ENCODE peak calls at places on chromosomes 7 and 10, in seven cellular contexts. J is upper lobe of right lung, S is glutamatergic neuron, U is Caco-2, Z is mucosa of descending colon, W is stomach, Q is astrocyte. X is an unnamed sample.

GRCh38 chr7:112086496-112087254 is 119.5 kb downstream of the DOCK4 start:
- DNase-seq in Q (no peak), S (no peak), U (no peak), W (no peak), Z (no peak), J (no peak), X (no peak)

GRCh38 chr7:98294798-98295382 is 13.4 kb downstream of the BRI3 start:
- DNase-seq in U (peak; percentile 82), Q (no peak), J (peak; percentile 77), S (peak; percentile 90), W (peak; percentile 78), Z (peak; percentile 80), X (peak; percentile 72)

GRCh38 chr10:71270301-71270777 is 48.7 kb upstream of the SLC29A3 start:
- DNase-seq in Z (no peak), J (no peak), Q (peak; percentile 70), S (peak; percentile 74), W (peak; percentile 63), U (peak; percentile 80), X (peak; percentile 72)

GRCh38 chr7:111752022-111752582 is 189.8 kb upstream of the IMMP2L start:
- DNase-seq in J (peak; percentile 73), S (peak; percentile 83), U (peak; percentile 60), Z (peak; percentile 61), Q (no peak), W (peak; percentile 43), X (peak; percentile 75)

GRCh38 chr7:123372368-123372767 is 162.0 kb downstream of the IQUB start:
- DNase-seq in Z (no peak), S (no peak), W (no peak), Q (no peak), J (no peak), U (no peak), X (no peak)

GRCh38 chr10:101089520-101090299 is 27.9 kb downstream of the KAZALD1 start:
- DNase-seq in W (no peak), S (no peak), U (no peak), Z (no peak), J (no peak), Q (no peak), X (no peak)

GRCh38 chr10:132496360-132497082 is 41.1 kb upstream of the INPP5A start:
- DNase-seq in J (no peak), W (no peak), S (no peak), U (no peak), Z (no peak), Q (no peak), X (no peak)

GRCh38 chr10:130362308-130362761 is 226.1 kb downstream of the GLRX3 start:
- DNase-seq in Z (no peak), Q (no peak), U (no peak), W (no peak), S (no peak), J (no peak), X (no peak)

GRCh38 chr10:501596-501995 is 187.9 kb downstream of the DIP2C start:
- DNase-seq in S (no peak), J (peak; percentile 51), U (peak; percentile 11), W (peak; percentile 62), Z (no peak), Q (no peak), X (peak; percentile 87)

GRCh38 chr7:6157685-6158423 is 114.6 kb downstream of the CYTH3 start:
- DNase-seq in W (no peak), S (no peak), U (no peak), Z (no peak), J (peak; percentile 64), Q (no peak), X (no peak)

GRCh38 chr10:87829986-87830732 is 12.1 kb upstream of the ATAD1 start:
- DNase-seq in J (no peak), Q (no peak), W (no peak), Z (no peak), U (no peak), S (no peak), X (no peak)

GRCh38 chr10:11145498-11145855 is 127.8 kb downstream of the CELF2 start:
- DNase-seq in U (no peak), J (no peak), S (no peak), W (peak; percentile 39), Z (peak; percentile 45), Q (no peak), X (no peak)

GRCh38 chr10:31749981-31750850 is 178.4 kb downstream of the ARHGAP12 start:
- DNase-seq in U (peak; percentile 34), Q (peak; percentile 37), Z (peak; percentile 45), J (no peak), S (peak; percentile 55), W (no peak), X (no peak)

GRCh38 chr7:139618482-139619366 is 95.2 kb downstream of the CLEC2L start:
- DNase-seq in J (no peak), W (peak; percentile 57), S (peak; percentile 45), U (peak; percentile 56), Q (peak; percentile 13), Z (peak; percentile 39), X (peak; percentile 60)
- TF ChIP-seq CTCF in J (peak; percentile 41), W (peak; percentile 35), S (no peak), U (peak; percentile 66), Q (peak; percentile 50), Z (no peak), X (peak; percentile 43)

DNA sequence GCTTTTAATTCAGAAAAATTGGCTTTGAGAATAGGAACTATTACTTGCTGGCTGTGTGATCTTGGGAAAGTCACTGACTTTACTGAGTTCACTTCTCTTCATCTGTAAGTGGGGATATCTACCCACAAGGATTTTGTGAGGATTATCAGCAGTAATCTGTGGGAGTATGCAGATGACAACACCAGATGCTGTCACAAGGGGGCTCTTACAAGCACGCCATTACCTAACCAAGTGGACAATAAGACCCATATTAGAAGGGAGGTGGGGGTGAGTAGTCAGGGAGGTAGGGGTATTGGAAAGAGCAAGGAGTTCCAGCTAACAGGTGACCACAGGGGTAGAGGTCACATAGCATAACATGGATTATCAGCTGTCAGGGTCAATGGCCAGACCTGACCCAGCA is 569.4 kb downstream of the SUGCT start:
- DNase-seq in J (no peak), Q (no peak), W (no peak), U (no peak), Z (no peak), S (no peak), X (no peak)
- TF ChIP-seq CTCF in J (no peak), Q (no peak), W (no peak), U (no peak), Z (no peak), S (no peak), X (no peak)

DNA sequence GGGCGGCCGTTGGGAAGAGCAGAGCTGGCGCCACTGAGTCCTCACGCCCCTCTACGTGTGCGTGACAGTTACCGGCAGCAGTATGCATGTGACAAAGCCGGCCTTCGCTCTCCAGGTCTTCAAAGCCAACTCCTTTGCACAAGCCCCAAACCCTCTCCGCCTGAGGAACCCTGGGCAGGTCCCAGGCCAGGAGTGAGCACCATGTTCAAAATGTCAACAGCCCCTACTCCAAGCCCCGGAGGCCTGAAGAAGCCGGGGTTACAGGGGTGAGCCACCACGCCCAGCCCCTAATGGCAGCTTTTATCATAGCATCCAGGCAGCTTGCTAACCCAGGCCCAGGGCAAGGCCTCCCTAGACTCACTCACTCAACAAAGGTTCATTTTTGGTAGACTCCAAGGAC is 70.8 kb downstream of the OAT start:
- DNase-seq in Z (no peak), S (no peak), Q (no peak), U (peak; percentile 21), W (no peak), J (peak; percentile 45), X (no peak)
- TF ChIP-seq CTCF in Z (no peak), S (peak; percentile 9), Q (no peak), U (no peak), W (no peak), J (no peak), X (no peak)

GRCh38 chr7:128794020-128794419 is 2.3 kb downstream of the CCDC136 start:
- DNase-seq in Q (no peak), W (no peak), U (no peak), J (no peak), S (no peak), Z (no peak), X (no peak)
- TF ChIP-seq CTCF in Q (no peak), W (no peak), U (no peak), J (no peak), S (no peak), Z (no peak), X (no peak)

GRCh38 chr7:4103352-4104091 is 578.6 kb upstream of the FOXK1 start:
- DNase-seq in J (no peak), U (no peak), S (no peak), W (no peak), Q (peak; percentile 64), Z (no peak), X (peak; percentile 75)
- TF ChIP-seq CTCF in J (no peak), U (no peak), S (peak; percentile 63), W (no peak), Q (peak; percentile 20), Z (no peak), X (no peak)

GRCh38 chr10:120634629-120635028 is 177.6 kb downstream of the PLPP4 start:
- DNase-seq in J (no peak), Q (no peak), W (no peak), U (no peak), Z (no peak), S (no peak), X (peak; percentile 8)
- TF ChIP-seq CTCF in J (no peak), Q (no peak), W (no peak), U (peak; percentile 21), Z (no peak), S (no peak), X (no peak)

DNA sequence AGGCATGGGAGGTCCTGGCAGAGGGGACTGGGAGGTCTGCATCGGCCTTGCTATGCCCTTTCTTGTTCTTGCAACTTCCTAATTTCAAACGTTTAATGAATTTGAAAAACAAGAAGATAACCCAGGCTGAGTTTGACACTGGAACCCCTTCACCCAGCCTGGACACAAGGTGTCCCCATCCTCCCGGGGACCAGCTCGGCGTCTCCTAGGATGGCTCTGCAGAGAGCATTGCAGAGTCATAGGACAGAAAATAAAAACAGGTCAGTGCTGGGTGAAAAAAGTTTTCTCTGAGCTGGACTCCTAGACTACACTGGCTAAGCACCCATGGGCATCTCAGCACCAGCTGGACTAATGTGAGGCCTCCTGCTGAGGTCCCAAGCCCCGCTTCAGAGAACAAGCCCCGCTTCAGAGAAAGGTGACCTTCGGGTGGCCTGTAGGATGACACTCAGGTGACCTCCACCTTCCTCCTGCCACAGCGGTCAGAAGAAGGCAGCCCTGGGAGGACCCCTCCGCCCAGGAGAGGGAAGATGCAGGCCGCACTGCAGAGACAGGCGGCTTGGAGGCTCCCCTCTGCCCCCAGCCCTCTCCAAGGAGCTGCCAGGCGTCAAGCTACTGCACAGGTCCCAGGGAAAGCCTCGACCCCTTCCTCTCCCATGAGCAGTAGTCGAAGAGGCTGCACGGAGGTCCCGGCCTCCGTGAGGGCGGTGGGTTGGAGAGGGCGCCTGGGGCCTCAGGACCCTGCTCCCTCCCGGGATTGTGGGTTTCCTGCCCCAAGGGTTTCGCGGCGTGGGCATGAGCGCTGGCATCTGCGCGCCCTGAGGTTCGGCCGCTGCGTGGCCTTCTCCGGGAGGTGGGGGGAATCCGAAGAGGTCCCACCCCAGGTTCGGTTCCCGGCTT is 9.2 kb upstream of the UNCX start:
- DNase-seq in J (no peak), Z (no peak), W (no peak), Q (no peak), S (no peak), U (no peak), X (no peak)
- TF ChIP-seq CTCF in J (no peak), Z (no peak), W (no peak), Q (no peak), S (no peak), U (peak; percentile 50), X (no peak)

X was measured in MCF 10A.